ENCODE peak calls at places on chromosomes 5 and 9, in eight cellular contexts. One of them, this sample, is unnamed.

GRCh38 chr5:3197699-3198098 is 397.9 kb upstream of the IRX1 start:
- DNase-seq in PC-9: no peak
- DNase-seq in lower lobe of right lung: no peak
- DNase-seq in neural crest cell: peak
- DNase-seq in ovary: no peak
- DNase-seq in EL: no peak
- DNase-seq in neural progenitor cell: peak
- DNase-seq in stimulated activated CD4-positive, alpha-beta T cell treated with anti-CD3 and anti-CD28 coated beads, Interleukin-1b, Interleukin-23, amount 100 ng/mL, for 48 hours: no peak
- DNase-seq in this sample: no peak

GRCh38 chr9:14652729-14653377 is 40.4 kb downstream of the ZDHHC21 start:
- DNase-seq in EL: peak
- DNase-seq in neural crest cell: no peak
- DNase-seq in stimulated activated CD4-positive, alpha-beta T cell treated with anti-CD3 and anti-CD28 coated beads, Interleukin-1b, Interleukin-23, amount 100 ng/mL, for 48 hours: no peak
- DNase-seq in PC-9: no peak
- DNase-seq in lower lobe of right lung: no peak
- DNase-seq in ovary: no peak
- DNase-seq in neural progenitor cell: peak
- DNase-seq in this sample: peak

GRCh38 chr5:71771191-71771590 is 52.1 kb downstream of the CARTPT start:
- DNase-seq in stimulated activated CD4-positive, alpha-beta T cell treated with anti-CD3 and anti-CD28 coated beads, Interleukin-1b, Interleukin-23, amount 100 ng/mL, for 48 hours: no peak
- DNase-seq in ovary: no peak
- DNase-seq in EL: no peak
- DNase-seq in PC-9: no peak
- DNase-seq in lower lobe of right lung: no peak
- DNase-seq in neural progenitor cell: no peak
- DNase-seq in neural crest cell: no peak
- DNase-seq in this sample: no peak

GRCh38 chr9:104863180-104863883 is 64.6 kb downstream of the ABCA1 start:
- DNase-seq in PC-9: peak
- DNase-seq in neural crest cell: peak
- DNase-seq in ovary: peak
- DNase-seq in lower lobe of right lung: no peak
- DNase-seq in stimulated activated CD4-positive, alpha-beta T cell treated with anti-CD3 and anti-CD28 coated beads, Interleukin-1b, Interleukin-23, amount 100 ng/mL, for 48 hours: peak
- DNase-seq in neural progenitor cell: peak
- DNase-seq in EL: peak
- DNase-seq in this sample: peak

GRCh38 chr9:93064392-93065124 is 6.1 kb downstream of the SUSD3 start:
- DNase-seq in ovary: no peak
- DNase-seq in stimulated activated CD4-positive, alpha-beta T cell treated with anti-CD3 and anti-CD28 coated beads, Interleukin-1b, Interleukin-23, amount 100 ng/mL, for 48 hours: peak
- DNase-seq in lower lobe of right lung: peak
- DNase-seq in PC-9: no peak
- DNase-seq in neural crest cell: no peak
- DNase-seq in neural progenitor cell: no peak
- DNase-seq in EL: no peak
- DNase-seq in this sample: no peak

GRCh38 chr5:111585946-111586345 is 73.6 kb upstream of the STARD4 start:
- DNase-seq in ovary: no peak
- DNase-seq in EL: no peak
- DNase-seq in PC-9: no peak
- DNase-seq in lower lobe of right lung: no peak
- DNase-seq in stimulated activated CD4-positive, alpha-beta T cell treated with anti-CD3 and anti-CD28 coated beads, Interleukin-1b, Interleukin-23, amount 100 ng/mL, for 48 hours: no peak
- DNase-seq in neural progenitor cell: no peak
- DNase-seq in neural crest cell: no peak
- DNase-seq in this sample: no peak

GRCh38 chr5:181233436-181234115 is 10.1 kb downstream of the RACK1 start:
- DNase-seq in stimulated activated CD4-positive, alpha-beta T cell treated with anti-CD3 and anti-CD28 coated beads, Interleukin-1b, Interleukin-23, amount 100 ng/mL, for 48 hours: no peak
- DNase-seq in neural crest cell: no peak
- DNase-seq in ovary: no peak
- DNase-seq in PC-9: no peak
- DNase-seq in lower lobe of right lung: no peak
- DNase-seq in EL: no peak
- DNase-seq in neural progenitor cell: no peak
- DNase-seq in this sample: no peak

GRCh38 chr5:124735169-124735858 is 11.1 kb downstream of the ZNF608 start:
- DNase-seq in PC-9: no peak
- DNase-seq in ovary: no peak
- DNase-seq in EL: peak
- DNase-seq in stimulated activated CD4-positive, alpha-beta T cell treated with anti-CD3 and anti-CD28 coated beads, Interleukin-1b, Interleukin-23, amount 100 ng/mL, for 48 hours: no peak
- DNase-seq in neural progenitor cell: peak
- DNase-seq in neural crest cell: peak
- DNase-seq in lower lobe of right lung: no peak
- DNase-seq in this sample: no peak

GRCh38 chr9:136204838-136205706 is at the start of gene LHX3:
- DNase-seq in PC-9: no peak
- DNase-seq in ovary: no peak
- DNase-seq in lower lobe of right lung: no peak
- DNase-seq in stimulated activated CD4-positive, alpha-beta T cell treated with anti-CD3 and anti-CD28 coated beads, Interleukin-1b, Interleukin-23, amount 100 ng/mL, for 48 hours: no peak
- DNase-seq in EL: no peak
- DNase-seq in neural progenitor cell: peak
- DNase-seq in neural crest cell: peak
- DNase-seq in this sample: no peak

GRCh38 chr5:65994117-65994786 is 67.9 kb downstream of the ERBIN start:
- DNase-seq in ovary: no peak
- DNase-seq in PC-9: no peak
- DNase-seq in neural crest cell: no peak
- DNase-seq in EL: no peak
- DNase-seq in lower lobe of right lung: no peak
- DNase-seq in neural progenitor cell: no peak
- DNase-seq in stimulated activated CD4-positive, alpha-beta T cell treated with anti-CD3 and anti-CD28 coated beads, Interleukin-1b, Interleukin-23, amount 100 ng/mL, for 48 hours: no peak
- DNase-seq in this sample: no peak

GRCh38 chr9:124267271-124267807 is 9.6 kb downstream of the NEK6 start:
- DNase-seq in ovary: no peak
- DNase-seq in lower lobe of right lung: peak
- DNase-seq in neural progenitor cell: peak
- DNase-seq in stimulated activated CD4-positive, alpha-beta T cell treated with anti-CD3 and anti-CD28 coated beads, Interleukin-1b, Interleukin-23, amount 100 ng/mL, for 48 hours: no peak
- DNase-seq in neural crest cell: no peak
- DNase-seq in PC-9: peak
- DNase-seq in EL: peak
- DNase-seq in this sample: peak

GRCh38 chr5:175809531-175810121 is 61.8 kb upstream of the CPLX2 start:
- DNase-seq in PC-9: peak
- DNase-seq in EL: peak
- DNase-seq in neural crest cell: no peak
- DNase-seq in neural progenitor cell: no peak
- DNase-seq in stimulated activated CD4-positive, alpha-beta T cell treated with anti-CD3 and anti-CD28 coated beads, Interleukin-1b, Interleukin-23, amount 100 ng/mL, for 48 hours: no peak
- DNase-seq in ovary: no peak
- DNase-seq in lower lobe of right lung: no peak
- DNase-seq in this sample: peak

GRCh38 chr9:109775516-109775915 is 4.5 kb upstream of the PALM2AKAP2 start:
- DNase-seq in lower lobe of right lung: no peak
- DNase-seq in EL: no peak
- DNase-seq in stimulated activated CD4-positive, alpha-beta T cell treated with anti-CD3 and anti-CD28 coated beads, Interleukin-1b, Interleukin-23, amount 100 ng/mL, for 48 hours: no peak
- DNase-seq in neural crest cell: no peak
- DNase-seq in ovary: no peak
- DNase-seq in PC-9: no peak
- DNase-seq in neural progenitor cell: no peak
- DNase-seq in this sample: no peak

GRCh38 chr5:8729437-8729836 is 816.4 kb downstream of the SEMA5A start:
- DNase-seq in neural crest cell: no peak
- DNase-seq in stimulated activated CD4-positive, alpha-beta T cell treated with anti-CD3 and anti-CD28 coated beads, Interleukin-1b, Interleukin-23, amount 100 ng/mL, for 48 hours: no peak
- DNase-seq in neural progenitor cell: no peak
- DNase-seq in ovary: no peak
- DNase-seq in lower lobe of right lung: no peak
- DNase-seq in PC-9: no peak
- DNase-seq in EL: peak
- DNase-seq in this sample: no peak

GRCh38 chr9:120402741-120403542 is 177.0 kb downstream of the CDK5RAP2 start:
- DNase-seq in PC-9: peak
- DNase-seq in neural crest cell: no peak
- DNase-seq in EL: peak
- DNase-seq in neural progenitor cell: no peak
- DNase-seq in lower lobe of right lung: no peak
- DNase-seq in stimulated activated CD4-positive, alpha-beta T cell treated with anti-CD3 and anti-CD28 coated beads, Interleukin-1b, Interleukin-23, amount 100 ng/mL, for 48 hours: no peak
- DNase-seq in ovary: no peak
- DNase-seq in this sample: no peak

GRCh38 chr5:136646915-136647314 is 281.6 kb upstream of the TRPC7 start:
- DNase-seq in stimulated activated CD4-positive, alpha-beta T cell treated with anti-CD3 and anti-CD28 coated beads, Interleukin-1b, Interleukin-23, amount 100 ng/mL, for 48 hours: no peak
- DNase-seq in neural progenitor cell: no peak
- DNase-seq in EL: no peak
- DNase-seq in ovary: no peak
- DNase-seq in PC-9: no peak
- DNase-seq in lower lobe of right lung: no peak
- DNase-seq in neural crest cell: no peak
- DNase-seq in this sample: no peak

GRCh38 chr9:87518702-87519335 is 21.2 kb downstream of the DAPK1 start:
- DNase-seq in neural crest cell: no peak
- DNase-seq in stimulated activated CD4-positive, alpha-beta T cell treated with anti-CD3 and anti-CD28 coated beads, Interleukin-1b, Interleukin-23, amount 100 ng/mL, for 48 hours: no peak
- DNase-seq in ovary: peak
- DNase-seq in EL: peak
- DNase-seq in neural progenitor cell: no peak
- DNase-seq in lower lobe of right lung: peak
- DNase-seq in PC-9: no peak
- DNase-seq in this sample: no peak

GRCh38 chr5:131394128-131394527 is 130.3 kb downstream of the CDC42SE2 start:
- DNase-seq in lower lobe of right lung: no peak
- DNase-seq in stimulated activated CD4-positive, alpha-beta T cell treated with anti-CD3 and anti-CD28 coated beads, Interleukin-1b, Interleukin-23, amount 100 ng/mL, for 48 hours: peak
- DNase-seq in neural crest cell: no peak
- DNase-seq in PC-9: no peak
- DNase-seq in neural progenitor cell: no peak
- DNase-seq in ovary: no peak
- DNase-seq in EL: no peak
- DNase-seq in this sample: no peak

GRCh38 chr5:87169300-87169991 is 98.2 kb upstream of the RASA1 start:
- DNase-seq in stimulated activated CD4-positive, alpha-beta T cell treated with anti-CD3 and anti-CD28 coated beads, Interleukin-1b, Interleukin-23, amount 100 ng/mL, for 48 hours: no peak
- DNase-seq in lower lobe of right lung: no peak
- DNase-seq in neural progenitor cell: no peak
- DNase-seq in ovary: no peak
- DNase-seq in neural crest cell: no peak
- DNase-seq in EL: no peak
- DNase-seq in PC-9: no peak
- DNase-seq in this sample: no peak

GRCh38 chr9:37010976-37011375 is 23.1 kb downstream of the PAX5 start:
- DNase-seq in ovary: no peak
- DNase-seq in lower lobe of right lung: no peak
- DNase-seq in EL: no peak
- DNase-seq in neural crest cell: no peak
- DNase-seq in stimulated activated CD4-positive, alpha-beta T cell treated with anti-CD3 and anti-CD28 coated beads, Interleukin-1b, Interleukin-23, amount 100 ng/mL, for 48 hours: no peak
- DNase-seq in neural progenitor cell: no peak
- DNase-seq in PC-9: no peak
- DNase-seq in this sample: no peak

GRCh38 chr9:37197158-37198033 is 77.0 kb downstream of the ZCCHC7 start:
- DNase-seq in lower lobe of right lung: no peak
- DNase-seq in neural progenitor cell: peak
- DNase-seq in EL: peak
- DNase-seq in PC-9: no peak
- DNase-seq in ovary: no peak
- DNase-seq in stimulated activated CD4-positive, alpha-beta T cell treated with anti-CD3 and anti-CD28 coated beads, Interleukin-1b, Interleukin-23, amount 100 ng/mL, for 48 hours: no peak
- DNase-seq in neural crest cell: no peak
- DNase-seq in this sample: no peak

GRCh38 chr5:175253597-175253996 is 190.4 kb downstream of the DRD1 start:
- DNase-seq in ovary: no peak
- DNase-seq in PC-9: no peak
- DNase-seq in lower lobe of right lung: no peak
- DNase-seq in neural crest cell: no peak
- DNase-seq in stimulated activated CD4-positive, alpha-beta T cell treated with anti-CD3 and anti-CD28 coated beads, Interleukin-1b, Interleukin-23, amount 100 ng/mL, for 48 hours: no peak
- DNase-seq in neural progenitor cell: no peak
- DNase-seq in EL: peak
- DNase-seq in this sample: no peak

GRCh38 chr9:97059661-97060060 is 20.7 kb upstream of the CTSV start:
- DNase-seq in EL: no peak
- DNase-seq in lower lobe of right lung: no peak
- DNase-seq in neural progenitor cell: no peak
- DNase-seq in stimulated activated CD4-positive, alpha-beta T cell treated with anti-CD3 and anti-CD28 coated beads, Interleukin-1b, Interleukin-23, amount 100 ng/mL, for 48 hours: no peak
- DNase-seq in neural crest cell: no peak
- DNase-seq in PC-9: peak
- DNase-seq in ovary: no peak
- DNase-seq in this sample: no peak

GRCh38 chr5:1278656-1279442 is 16.0 kb downstream of the TERT start:
- DNase-seq in PC-9: no peak
- DNase-seq in stimulated activated CD4-positive, alpha-beta T cell treated with anti-CD3 and anti-CD28 coated beads, Interleukin-1b, Interleukin-23, amount 100 ng/mL, for 48 hours: no peak
- DNase-seq in lower lobe of right lung: peak
- DNase-seq in ovary: no peak
- DNase-seq in EL: peak
- DNase-seq in neural progenitor cell: no peak
- DNase-seq in neural crest cell: no peak
- DNase-seq in this sample: no peak

GRCh38 chr9:130118841-130119520 is 53.2 kb upstream of the NCS1 start:
- DNase-seq in lower lobe of right lung: no peak
- DNase-seq in neural crest cell: no peak
- DNase-seq in stimulated activated CD4-positive, alpha-beta T cell treated with anti-CD3 and anti-CD28 coated beads, Interleukin-1b, Interleukin-23, amount 100 ng/mL, for 48 hours: no peak
- DNase-seq in neural progenitor cell: peak
- DNase-seq in ovary: no peak
- DNase-seq in EL: no peak
- DNase-seq in PC-9: peak
- DNase-seq in this sample: no peak

GRCh38 chr9:121895274-121895835 is 197.8 kb downstream of the TTLL11 start:
- DNase-seq in neural progenitor cell: no peak
- DNase-seq in stimulated activated CD4-positive, alpha-beta T cell treated with anti-CD3 and anti-CD28 coated beads, Interleukin-1b, Interleukin-23, amount 100 ng/mL, for 48 hours: no peak
- DNase-seq in PC-9: no peak
- DNase-seq in ovary: no peak
- DNase-seq in neural crest cell: no peak
- DNase-seq in EL: no peak
- DNase-seq in lower lobe of right lung: no peak
- DNase-seq in this sample: no peak

GRCh38 chr9:8391566-8391965 is 592.0 kb upstream of the DMAC1 start:
- DNase-seq in ovary: peak
- DNase-seq in PC-9: no peak
- DNase-seq in lower lobe of right lung: no peak
- DNase-seq in EL: no peak
- DNase-seq in neural crest cell: no peak
- DNase-seq in stimulated activated CD4-positive, alpha-beta T cell treated with anti-CD3 and anti-CD28 coated beads, Interleukin-1b, Interleukin-23, amount 100 ng/mL, for 48 hours: no peak
- DNase-seq in neural progenitor cell: no peak
- DNase-seq in this sample: no peak

GRCh38 chr9:133659566-133659965 is 23.4 kb downstream of the DBH start:
- DNase-seq in lower lobe of right lung: no peak
- DNase-seq in stimulated activated CD4-positive, alpha-beta T cell treated with anti-CD3 and anti-CD28 coated beads, Interleukin-1b, Interleukin-23, amount 100 ng/mL, for 48 hours: no peak
- DNase-seq in neural crest cell: no peak
- DNase-seq in neural progenitor cell: no peak
- DNase-seq in EL: no peak
- DNase-seq in PC-9: no peak
- DNase-seq in ovary: no peak
- DNase-seq in this sample: no peak

GRCh38 chr9:37899041-37899440 is 4.9 kb downstream of the SLC25A51 start:
- DNase-seq in neural progenitor cell: no peak
- DNase-seq in stimulated activated CD4-positive, alpha-beta T cell treated with anti-CD3 and anti-CD28 coated beads, Interleukin-1b, Interleukin-23, amount 100 ng/mL, for 48 hours: no peak
- DNase-seq in neural crest cell: no peak
- DNase-seq in PC-9: no peak
- DNase-seq in EL: peak
- DNase-seq in ovary: no peak
- DNase-seq in lower lobe of right lung: no peak
- DNase-seq in this sample: no peak

This sample was measured in T47D.